ENCODE peak calls at places on chromosomes 4 and X, in seven cellular contexts. S is memory B cell, P is nucleus accumbens, E is neuronal stem cell, K is mesendoderm, O is amygdala, H is ureter. W is an unnamed sample.

GRCh38 chrX:120522820-120523219 is 37.9 kb downstream of the CUL4B start:
- DNase-seq in S (no peak), P (no peak), E (no peak), K (no peak), O (no peak), H (no peak), W (no peak)

GRCh38 chr4:152999376-153000067 is 63.4 kb downstream of the FHDC1 start:
- DNase-seq in S (no peak), P (no peak), E (no peak), K (no peak), O (no peak), H (no peak), W (no peak)

GRCh38 chrX:24148535-24149345 is 789 bp upstream of the ZFX start:
- DNase-seq in S (no peak), P (peak), E (peak), K (peak), O (peak), H (no peak), W (no peak)

GRCh38 chr4:118727360-118727759 is 42.2 kb downstream of the METTL14 start:
- DNase-seq in S (no peak), P (no peak), E (no peak), K (no peak), O (no peak), H (no peak), W (no peak)

GRCh38 chrX:47321978-47322377 is 48.4 kb upstream of the ZNF157 start:
- DNase-seq in S (no peak), P (no peak), E (peak), K (peak), O (no peak), H (no peak), W (no peak)

GRCh38 chr4:6926081-6926480 is 16.5 kb downstream of the TBC1D14 start:
- DNase-seq in S (no peak), P (no peak), E (no peak), K (no peak), O (no peak), H (no peak), W (no peak)

GRCh38 chr4:81452452-81453011 is 19.2 kb downstream of the RASGEF1B start:
- DNase-seq in S (no peak), P (no peak), E (no peak), K (no peak), O (no peak), H (no peak), W (no peak)

GRCh38 chrX:57070185-57070984 is 51.0 kb downstream of the SPIN2B start:
- DNase-seq in S (no peak), P (no peak), E (no peak), K (no peak), O (no peak), H (no peak), W (no peak)

GRCh38 chr4:174591243-174592021 is 69.1 kb upstream of the HPGD start:
- DNase-seq in S (no peak), P (no peak), E (no peak), K (no peak), O (no peak), H (no peak), W (no peak)

W was measured in stimulated activated naive B cell treated with anti-CD40 and anti-IgM and Interleukin-4, amounts not matched to agents 10 μg/mL and 1 μg/mL and 100 μg/mL, for 72 hours.